ENCODE peak calls at places on chromosomes 11 and 22, in ten cellular contexts. W is spleen; E is GM13977; A is stimulated activated CD4-positive, alpha-beta T cell treated with anti-CD3 and anti-CD28 coated beads, TNF-alpha, amount 100 ng/mL, for 1 hour; J is endothelial cell; N is NCI-H187; U is endodermal cell; Y is effector CD8-positive, alpha-beta T cell; V is HCEC 1CT; O is psoas muscle. Z is an unnamed sample.

GRCh38 chr11:123616505-123617198 is 37.8 kb downstream of the SCN3B start:
- DNase-seq in E (no peak), V (peak), N (no peak), U (no peak), J (no peak), O (peak), W (no peak), A (no peak), Y (no peak), Z (no peak)

GRCh38 chr11:123945132-123945531 is 1.5 kb upstream of the OR6T1 start:
- DNase-seq in W (no peak), Y (no peak), U (no peak), J (no peak), V (no peak), O (no peak), N (no peak), A (no peak), E (no peak), Z (no peak)

GRCh38 chr22:26942301-26942927 is 285.0 kb downstream of the MIAT start:
- DNase-seq in E (no peak), V (no peak), A (no peak), N (no peak), J (no peak), Y (no peak), O (no peak), W (no peak), U (no peak), Z (no peak)

GRCh38 chr11:17443000-17443399 is 33.6 kb downstream of the ABCC8 start:
- DNase-seq in Y (no peak), V (no peak), A (no peak), J (no peak), W (no peak), U (no peak), N (no peak), E (no peak), O (no peak), Z (no peak)

GRCh38 chr11:32374261-32374711 is 61.1 kb downstream of the WT1 start:
- DNase-seq in J (peak), A (no peak), Y (no peak), U (peak), N (peak), E (peak), V (peak), O (no peak), W (no peak), Z (peak)

GRCh38 chr22:45722006-45722405 is 50.4 kb downstream of the ATXN10 start:
- DNase-seq in V (no peak), N (no peak), E (no peak), O (no peak), J (no peak), A (no peak), W (no peak), Y (no peak), U (no peak), Z (no peak)

GRCh38 chr22:32785636-32786418 is 15.7 kb upstream of the TIMP3 start:
- DNase-seq in E (no peak), V (no peak), N (no peak), U (no peak), A (no peak), Y (no peak), O (no peak), J (no peak), W (no peak), Z (no peak)

GRCh38 chr22:26174280-26174679 is 5.0 kb downstream of the SEZ6L start:
- DNase-seq in Y (no peak), A (no peak), E (no peak), W (no peak), J (peak), U (peak), O (no peak), V (no peak), N (no peak), Z (peak)

GRCh38 chr11:92702037-92702436 is 267.4 kb upstream of the MTNR1B start:
- DNase-seq in J (no peak), Y (no peak), W (no peak), E (no peak), N (no peak), O (no peak), U (no peak), V (no peak), A (no peak), Z (no peak)

GRCh38 chr11:86811637-86812321 is 11.4 kb downstream of the PRSS23 start:
- DNase-seq in E (no peak), J (no peak), V (peak), A (no peak), W (no peak), O (no peak), N (no peak), Y (no peak), U (peak), Z (no peak)

GRCh38 chr11:5246772-5247478 is 2.7 kb downstream of the HBG1 start:
- DNase-seq in W (no peak), N (no peak), A (no peak), E (no peak), J (no peak), O (no peak), V (no peak), Y (no peak), U (no peak), Z (peak)

GRCh38 chr22:30312053-30312452 is 14.7 kb downstream of the TBC1D10A start:
- DNase-seq in V (peak), Y (no peak), U (no peak), W (no peak), E (no peak), A (no peak), J (no peak), N (no peak), O (no peak), Z (no peak)

GRCh38 chr11:12223771-12224536 is 113.6 kb downstream of the MICAL2 start:
- DNase-seq in U (no peak), A (no peak), Y (no peak), J (no peak), O (no peak), E (no peak), W (no peak), V (no peak), N (no peak), Z (no peak)

GRCh38 chr11:29024386-29024785 is 916.2 kb downstream of the METTL15 start:
- DNase-seq in Y (no peak), U (no peak), W (no peak), N (no peak), J (no peak), V (peak), A (no peak), E (no peak), O (no peak), Z (no peak)

GRCh38 chr11:67466962-67467771 is 1.9 kb downstream of the TMEM134 start:
- DNase-seq in W (no peak), A (no peak), Y (no peak), V (no peak), E (no peak), O (no peak), N (no peak), U (no peak), J (no peak), Z (no peak)

GRCh38 chr11:32015435-32015834 is 75.4 kb upstream of the RCN1 start:
- DNase-seq in A (no peak), E (no peak), Y (no peak), J (no peak), V (no peak), U (no peak), O (no peak), W (no peak), N (no peak), Z (no peak)

GRCh38 chr22:27626675-27627443 is 174.7 kb downstream of the MN1 start:
- DNase-seq in U (no peak), V (no peak), W (no peak), Y (no peak), A (no peak), J (no peak), O (no peak), N (no peak), E (no peak), Z (no peak)

GRCh38 chr11:120324932-120325810 is at the start of gene TLCD5:
- DNase-seq in J (peak), U (peak), E (peak), V (peak), Y (no peak), N (peak), O (peak), A (no peak), W (peak), Z (peak)

GRCh38 chr22:45061332-45061731 is 51.5 kb upstream of the PHF21B start:
- DNase-seq in N (no peak), J (no peak), W (no peak), O (no peak), V (no peak), A (no peak), U (no peak), Y (no peak), E (no peak), Z (no peak)

GRCh38 chr11:45378516-45378915 is 92.4 kb upstream of the SYT13 start:
- DNase-seq in J (no peak), U (no peak), V (no peak), W (no peak), A (no peak), N (no peak), E (no peak), Y (no peak), O (no peak), Z (no peak)

GRCh38 chr11:69922015-69922595 is 102.9 kb upstream of the FGF3 start:
- DNase-seq in Y (no peak), U (peak), N (no peak), E (no peak), A (no peak), O (no peak), W (no peak), J (no peak), V (no peak), Z (no peak)

Z was measured in OCI-M1.